ENCODE peak calls at places on chromosomes 4 and X, in six cellular contexts. T is AG09309, N is fibroblast of the aortic adventitia, I is nephron progenitor cell, P is cardiac muscle cell, S is BJ. J is an unnamed sample.

GRCh38 chrX:816411-816810 is 185.8 kb downstream of the SHOX start:
- DNase-seq in T (no peak), N (no peak), I (no peak), P (no peak), S (no peak), J (no peak)

GRCh38 chr4:119748853-119749252 is 120.2 kb upstream of the PDE5A start:
- DNase-seq in T (peak; percentile 73), N (peak; percentile 97), I (no peak), P (no peak), S (no peak), J (no peak)

GRCh38 chr4:52891743-52892142 is 29.6 kb downstream of the RASL11B start:
- DNase-seq in T (no peak), N (no peak), I (no peak), P (no peak), S (no peak), J (no peak)

GRCh38 chrX:24117288-24117687 is 32.2 kb upstream of the ZFX start:
- DNase-seq in T (peak; percentile 57), N (peak; percentile 88), I (no peak), P (no peak), S (peak; percentile 39), J (no peak)

GRCh38 chrX:39174761-39175417 is 373.6 kb downstream of the MID1IP1 start:
- DNase-seq in T (no peak), N (peak; percentile 8), I (no peak), P (no peak), S (no peak), J (no peak)

GRCh38 chr4:128574706-128575105 is 234.8 kb upstream of the JADE1 start:
- DNase-seq in T (no peak), N (peak; percentile 85), I (peak; percentile 60), P (peak; percentile 65), S (no peak), J (peak; percentile 76)

GRCh38 chr4:113300384-113301011 is 251.0 kb downstream of the ANK2 start:
- DNase-seq in T (peak; percentile 63), N (peak; percentile 95), I (no peak), P (peak; percentile 5), S (no peak), J (no peak)

GRCh38 chrX:40867352-40867751 is 132.0 kb upstream of the MED14 start:
- DNase-seq in T (no peak), N (peak; percentile 64), I (no peak), P (peak; percentile 34), S (no peak), J (no peak)

GRCh38 chr4:112857461-112857860 is 192.0 kb upstream of the ANK2 start:
- DNase-seq in T (peak; percentile 79), N (peak; percentile 90), I (no peak), P (no peak), S (peak; percentile 90), J (no peak)

GRCh38 chr4:148288448-148288847 is 153.8 kb downstream of the NR3C2 start:
- DNase-seq in T (no peak), N (no peak), I (no peak), P (peak; percentile 41), S (no peak), J (no peak)

GRCh38 chr4:37827030-37827705 is 682 bp downstream of the PGM2 start:
- DNase-seq in T (no peak), N (peak; percentile 41), I (no peak), P (peak; percentile 8), S (no peak), J (no peak)

GRCh38 chr4:146329042-146329716 is 114.8 kb downstream of the REELD1 start:
- DNase-seq in T (peak; percentile 46), N (peak; percentile 84), I (no peak), P (no peak), S (peak; percentile 62), J (no peak)

GRCh38 chrX:1418901-1419544 is 27.1 kb upstream of the SLC25A6 start:
- DNase-seq in T (no peak), N (no peak), I (no peak), P (no peak), S (no peak), J (no peak)

GRCh38 chrX:150258463-150259430 is 104.4 kb upstream of the MAMLD1 start:
- DNase-seq in T (no peak), N (peak; percentile 30), I (no peak), P (no peak), S (no peak), J (no peak)

GRCh38 chr4:87941537-87942392 is 33.7 kb upstream of the SPP1 start:
- DNase-seq in T (no peak), N (no peak), I (no peak), P (no peak), S (no peak), J (no peak)

GRCh38 chr4:16448240-16448639 is 222.0 kb upstream of the TAPT1 start:
- DNase-seq in T (no peak), N (no peak), I (no peak), P (no peak), S (no peak), J (no peak)

GRCh38 chr4:16449381-16449780 is 223.1 kb upstream of the TAPT1 start:
- DNase-seq in T (no peak), N (no peak), I (no peak), P (no peak), S (no peak), J (no peak)

GRCh38 chr4:16450031-16450430 is 223.8 kb upstream of the TAPT1 start:
- DNase-seq in T (no peak), N (no peak), I (no peak), P (no peak), S (no peak), J (no peak)

DNA sequence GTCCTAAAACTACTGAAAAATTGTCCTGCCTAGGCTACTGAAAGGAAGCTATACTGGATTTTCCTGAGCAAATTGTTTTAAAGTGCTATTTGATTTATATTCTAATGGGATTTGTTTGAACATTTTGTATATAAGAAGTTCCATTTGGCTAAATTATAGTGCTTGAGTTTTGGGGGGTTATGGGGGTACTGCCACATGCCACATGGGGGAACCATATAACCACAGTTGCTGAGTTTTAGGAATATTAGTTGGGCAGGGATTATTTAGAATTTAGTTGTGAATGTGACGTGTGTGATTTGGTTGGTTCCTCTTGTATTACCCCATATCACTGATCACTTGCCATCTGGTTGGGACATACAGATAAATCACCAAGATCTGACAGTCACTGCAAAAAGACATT is 224.5 kb upstream of the TAPT1 start:
- DNase-seq in T (no peak), N (peak; percentile 41), I (no peak), P (no peak), S (no peak), J (no peak)
- TF ChIP-seq CTCF in T (peak; percentile 32), N (peak; percentile 51), I (no peak), P (peak; percentile 30), S (peak; percentile 47), J (no peak)

GRCh38 chrX:129347291-129347690 is 176.0 kb downstream of the SMARCA1 start:
- DNase-seq in T (no peak), N (no peak), I (no peak), P (no peak), S (no peak), J (no peak)
- TF ChIP-seq CTCF in T (no peak), N (no peak), I (peak; percentile 10), P (no peak), S (no peak), J (peak; percentile 41)

DNA sequence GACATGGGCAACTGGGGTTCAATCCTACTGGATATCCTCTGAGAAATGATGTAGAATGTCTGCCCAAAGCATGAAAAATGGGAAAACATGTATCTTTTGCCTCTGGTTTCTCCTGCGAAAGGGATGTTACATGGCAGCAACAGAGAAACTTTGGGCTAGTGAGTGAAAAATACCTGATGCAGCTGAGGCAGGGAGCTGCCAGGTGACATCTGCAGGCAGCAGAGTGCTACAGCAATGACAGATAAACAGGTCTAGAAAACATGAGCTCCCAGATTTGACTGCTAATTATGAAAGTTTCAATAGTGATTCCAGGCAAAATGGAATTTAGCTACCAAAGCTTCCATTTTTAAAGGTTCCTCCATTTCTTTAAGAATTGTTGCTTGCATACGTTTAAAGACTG is 4.8 kb upstream of the CXCL1 start:
- DNase-seq in T (no peak), N (no peak), I (no peak), P (peak; percentile 7), S (no peak), J (no peak)
- TF ChIP-seq CTCF in T (peak; percentile 34), N (no peak), I (peak; percentile 45), P (peak; percentile 31), S (peak; percentile 28), J (no peak)

GRCh38 chr4:244471-244870 is 60.8 kb downstream of the ZNF732 start:
- DNase-seq in T (peak; percentile 1), N (peak; percentile 2), I (peak; percentile 8), P (peak; percentile 32), S (no peak), J (no peak)
- TF ChIP-seq CTCF in T (peak; percentile 49), N (no peak), I (peak; percentile 14), P (peak; percentile 19), S (peak; percentile 21), J (peak; percentile 53)

GRCh38 chr4:179867300-179867878 is 2375.8 kb upstream of the TENM3 start:
- DNase-seq in T (no peak), N (no peak), I (peak; percentile 78), P (peak; percentile 80), S (no peak), J (peak; percentile 79)
- TF ChIP-seq CTCF in T (peak; percentile 6), N (no peak), I (peak; percentile 86), P (no peak), S (no peak), J (peak; percentile 83)

GRCh38 chrX:106397788-106398538 is 213.8 kb upstream of the RADX start:
- DNase-seq in T (no peak), N (no peak), I (no peak), P (peak; percentile 20), S (no peak), J (no peak)
- TF ChIP-seq CTCF in T (no peak), N (no peak), I (peak; percentile 7), P (peak; percentile 21), S (no peak), J (no peak)

GRCh38 chrX:30060718-30061117 is 154.6 kb upstream of the MAGEB2 start:
- DNase-seq in T (no peak), N (peak; percentile 17), I (peak; percentile 13), P (peak; percentile 43), S (no peak), J (peak; percentile 3)
- TF ChIP-seq CTCF in T (peak; percentile 12), N (peak; percentile 52), I (peak; percentile 59), P (peak; percentile 51), S (peak; percentile 54), J (no peak)

GRCh38 chrX:133177202-133177601 is 41.0 kb downstream of the TFDP3 start:
- DNase-seq in T (no peak), N (no peak), I (no peak), P (no peak), S (no peak), J (no peak)

GRCh38 chrX:133171962-133172708 is 46.0 kb downstream of the TFDP3 start:
- DNase-seq in T (no peak), N (peak; percentile 4), I (peak; percentile 7), P (peak; percentile 41), S (no peak), J (no peak)
- TF ChIP-seq CTCF in T (peak; percentile 15), N (no peak), I (peak; percentile 56), P (peak; percentile 18), S (no peak), J (peak; percentile 16)